ENCODE peak calls at places on chromosomes 6 and 20, in eight cellular contexts. L, J, W, T, Z, S, H and O are unnamed samples.

GRCh38 chr6:111592726-111593515 is 12.8 kb downstream of the TRAF3IP2 start:
- DNase-seq in L (no peak), J (no peak), W (no peak), T (no peak), Z (no peak), S (no peak), H (no peak), O (no peak)

GRCh38 chr20:62358728-62359490 is 8.2 kb downstream of the LAMA5 start:
- DNase-seq in L (no peak), J (no peak), W (no peak), T (no peak), Z (no peak), S (peak), H (no peak), O (no peak)

GRCh38 chr6:145071836-145072235 is 663.5 kb downstream of the EPM2A start:
- DNase-seq in L (peak), J (no peak), W (no peak), T (peak), Z (peak), S (no peak), H (no peak), O (peak)

GRCh38 chr6:170132561-170132991 is 158.3 kb downstream of the DLL1 start:
- DNase-seq in L (no peak), J (no peak), W (no peak), T (no peak), Z (no peak), S (no peak), H (no peak), O (no peak)

GRCh38 chr6:44228031-44228430 is 4.6 kb downstream of the SLC29A1 start:
- DNase-seq in L (no peak), J (no peak), W (no peak), T (no peak), Z (no peak), S (no peak), H (no peak), O (no peak)

GRCh38 chr6:139654888-139655782 is 280.7 kb upstream of the CITED2 start:
- DNase-seq in L (no peak), J (no peak), W (no peak), T (no peak), Z (no peak), S (no peak), H (peak), O (no peak)

GRCh38 chr20:41063442-41063841 is 34.8 kb downstream of the TOP1 start:
- DNase-seq in L (no peak), J (no peak), W (no peak), T (no peak), Z (no peak), S (no peak), H (no peak), O (no peak)

GRCh38 chr6:16849280-16850210 is 88.3 kb upstream of the ATXN1 start:
- DNase-seq in L (peak), J (peak), W (no peak), T (no peak), Z (peak), S (peak), H (peak), O (peak)

GRCh38 chr6:1296542-1296941 is 15.4 kb upstream of the FOXQ1 start:
- DNase-seq in L (no peak), J (no peak), W (no peak), T (no peak), Z (no peak), S (no peak), H (no peak), O (no peak)

GRCh38 chr6:137821486-137821885 is 45.6 kb upstream of the TNFAIP3 start:
- DNase-seq in L (no peak), J (no peak), W (no peak), T (no peak), Z (no peak), S (no peak), H (no peak), O (no peak)
- TF ChIP-seq CTCF in L (no peak), J (no peak), W (no peak), T (no peak), Z (no peak), S (no peak), H (no peak), O (no peak)

GRCh38 chr6:159720708-159721107 is 6.6 kb upstream of the WTAP start:
- DNase-seq in L (peak), J (no peak), W (peak), T (peak), Z (no peak), S (no peak), H (peak), O (peak)
- TF ChIP-seq CTCF in L (peak), J (peak), W (peak), T (peak), Z (peak), S (no peak), H (peak), O (peak)

DNA sequence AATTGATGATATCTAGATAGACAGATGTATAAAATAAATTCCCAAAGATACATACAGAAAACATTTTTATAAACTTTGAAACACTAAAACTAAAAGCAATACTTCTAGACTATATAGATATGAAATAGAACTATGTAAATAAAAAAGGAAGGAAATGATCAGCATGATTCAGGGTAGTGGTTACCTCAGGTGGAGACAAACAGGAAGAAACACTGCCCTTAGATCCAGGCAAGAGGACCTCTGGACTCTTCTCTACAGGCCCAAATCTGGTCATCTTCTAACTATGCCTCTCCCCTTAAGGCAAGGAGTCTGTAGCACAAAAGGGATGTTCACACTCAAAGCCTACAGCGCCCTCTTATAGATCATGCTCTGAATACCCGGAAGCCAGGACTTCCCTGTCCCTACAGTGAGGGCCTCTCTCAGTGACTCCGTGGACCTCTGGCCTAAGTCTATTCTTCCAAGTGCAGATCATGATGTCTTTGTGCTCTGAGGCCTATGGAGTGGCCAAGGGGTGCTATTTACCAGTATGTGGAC is 30.4 kb upstream of the HIVEP2 start:
- DNase-seq in L (no peak), J (no peak), W (no peak), T (no peak), Z (no peak), S (no peak), H (peak), O (no peak)
- TF ChIP-seq CTCF in L (no peak), J (no peak), W (no peak), T (no peak), Z (no peak), S (no peak), H (peak), O (no peak)

GRCh38 chr20:9202440-9203080 is 133.7 kb downstream of the PLCB4 start:
- DNase-seq in L (no peak), J (no peak), W (no peak), T (no peak), Z (no peak), S (no peak), H (no peak), O (no peak)

GRCh38 chr20:9203081-9203447 is 134.2 kb downstream of the PLCB4 start:
- DNase-seq in L (no peak), J (no peak), W (no peak), T (no peak), Z (no peak), S (no peak), H (no peak), O (no peak)

GRCh38 chr20:9211016-9211760 is 142.3 kb downstream of the PLCB4 start:
- DNase-seq in L (no peak), J (no peak), W (no peak), T (no peak), Z (no peak), S (no peak), H (no peak), O (no peak)

GRCh38 chr20:9204979-9205378 is 136.1 kb downstream of the PLCB4 start:
- DNase-seq in L (no peak), J (no peak), W (no peak), T (no peak), Z (no peak), S (no peak), H (no peak), O (no peak)

DNA sequence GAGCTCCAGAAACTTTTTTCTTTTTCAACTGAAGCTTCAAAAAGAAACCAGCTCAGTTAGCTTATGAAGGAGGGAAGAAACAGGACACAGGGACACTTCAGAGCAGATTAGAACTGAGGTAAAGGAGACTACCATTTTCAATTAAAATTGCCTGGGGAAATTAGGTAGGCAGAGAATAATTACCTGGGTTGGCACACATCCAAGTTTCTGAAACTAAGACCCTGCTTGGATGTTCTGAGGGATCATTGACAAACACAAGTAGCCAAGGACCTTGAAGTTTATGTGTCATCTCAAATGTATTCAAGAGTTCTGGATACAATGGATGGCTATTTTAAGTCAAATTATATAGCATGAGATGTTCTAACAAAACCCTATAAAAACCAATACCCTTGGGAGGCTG is 137.6 kb downstream of the PLCB4 start:
- DNase-seq in L (no peak), J (no peak), W (no peak), T (no peak), Z (no peak), S (no peak), H (no peak), O (no peak)
- TF ChIP-seq CTCF in L (no peak), J (no peak), W (no peak), T (no peak), Z (no peak), S (no peak), H (no peak), O (no peak)

GRCh38 chr6:36445651-36446050 is 2.9 kb downstream of the KCTD20 start:
- DNase-seq in L (no peak), J (no peak), W (no peak), T (no peak), Z (no peak), S (no peak), H (no peak), O (no peak)

GRCh38 chr6:36442671-36443497 is at the start of the genes KCTD20 and PXT1:
- DNase-seq in L (peak), J (peak), W (peak), T (peak), Z (peak), S (peak), H (peak), O (peak)

GRCh38 chr6:36443498-36443844 is 671 bp downstream of the KCTD20 start:
- DNase-seq in L (no peak), J (no peak), W (no peak), T (no peak), Z (no peak), S (no peak), H (no peak), O (no peak)

GRCh38 chr6:36444470-36444869 is 1.7 kb downstream of the KCTD20 start:
- DNase-seq in L (peak), J (no peak), W (no peak), T (peak), Z (peak), S (no peak), H (no peak), O (peak)

GRCh38 chr6:36443951-36444428 is 1.2 kb downstream of the KCTD20 start:
- DNase-seq in L (peak), J (no peak), W (no peak), T (peak), Z (no peak), S (no peak), H (peak), O (peak)
- TF ChIP-seq CTCF in L (peak), J (peak), W (no peak), T (peak), Z (peak), S (peak), H (peak), O (peak)

GRCh38 chr6:30493643-30494250 is 4.4 kb downstream of the HLA-E start:
- DNase-seq in L (no peak), J (no peak), W (no peak), T (no peak), Z (no peak), S (peak), H (no peak), O (no peak)
- TF ChIP-seq CTCF in L (peak), J (no peak), W (no peak), T (no peak), Z (no peak), S (peak), H (peak), O (peak)

DNA sequence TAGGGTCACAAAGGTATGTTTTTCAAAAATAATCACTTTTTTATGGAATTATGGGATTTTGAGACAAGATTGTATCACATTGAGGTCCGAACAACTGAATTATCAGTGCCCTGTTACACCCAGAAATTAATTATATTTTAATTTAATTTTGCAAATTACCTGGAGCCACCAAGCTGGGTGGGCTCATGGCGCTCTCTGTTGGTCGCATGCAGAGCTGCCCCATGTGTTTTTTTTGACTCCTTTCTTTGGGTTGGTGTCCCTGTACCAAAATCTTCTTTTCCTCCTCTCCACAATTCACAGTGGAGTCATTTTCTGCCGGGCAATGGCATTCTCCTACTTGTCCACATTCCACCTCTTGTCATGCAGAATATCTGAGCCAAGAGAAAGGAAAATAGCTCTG is 38.9 kb upstream of the FRMD1 start:
- DNase-seq in L (no peak), J (no peak), W (no peak), T (no peak), Z (no peak), S (peak), H (no peak), O (no peak)
- TF ChIP-seq CTCF in L (peak), J (peak), W (no peak), T (no peak), Z (peak), S (peak), H (peak), O (peak)

DNA sequence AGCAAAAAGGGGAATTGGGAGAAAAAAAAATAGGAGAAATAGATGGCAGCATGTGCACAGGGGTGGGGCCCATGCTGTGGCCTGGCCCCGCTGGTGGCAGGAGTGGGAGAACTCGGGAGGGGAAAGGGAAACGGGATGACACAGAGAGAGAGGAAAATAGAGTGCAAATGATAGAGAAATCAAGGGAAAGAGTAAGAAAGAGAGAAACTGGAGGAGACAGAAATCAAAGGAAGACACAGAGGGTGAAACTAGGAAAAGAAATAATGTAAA is 15.4 kb upstream of the GOPC start:
- DNase-seq in L (no peak), J (no peak), W (no peak), T (no peak), Z (no peak), S (no peak), H (no peak), O (no peak)
- TF ChIP-seq CTCF in L (no peak), J (no peak), W (no peak), T (no peak), Z (no peak), S (no peak), H (no peak), O (no peak)

GRCh38 chr20:58867211-58867610 is 14.7 kb downstream of the GNAS start:
- DNase-seq in L (peak), J (no peak), W (no peak), T (no peak), Z (no peak), S (no peak), H (no peak), O (peak)

GRCh38 chr20:58868795-58869194 is 16.3 kb downstream of the GNAS start:
- DNase-seq in L (no peak), J (no peak), W (no peak), T (peak), Z (no peak), S (no peak), H (no peak), O (no peak)

GRCh38 chr20:58869662-58870227 is 17.2 kb downstream of the GNAS start:
- DNase-seq in L (no peak), J (no peak), W (no peak), T (no peak), Z (no peak), S (no peak), H (no peak), O (no peak)

GRCh38 chr20:58864346-58864745 is 11.8 kb downstream of the GNAS start:
- DNase-seq in L (no peak), J (no peak), W (no peak), T (no peak), Z (no peak), S (no peak), H (no peak), O (no peak)
- TF ChIP-seq CTCF in L (no peak), J (peak), W (no peak), T (peak), Z (peak), S (no peak), H (peak), O (no peak)